ENCODE peak calls at places on chromosomes 7 and 10, in ten cellular contexts. H, Z, O, E, T, U, S, M, C and P are unnamed samples.

GRCh38 chr10:61903184-61903990 is 1.9 kb downstream of the ARID5B start:
- DNase-seq in H (peak; percentile 68), Z (no peak), O (peak; percentile 69), E (no peak), T (no peak), U (no peak), S (peak; percentile 47), M (peak; percentile 70), C (peak; percentile 67), P (peak; percentile 55)

GRCh38 chr7:21371371-21371770 is 56.5 kb upstream of the SP4 start:
- DNase-seq in H (no peak), Z (no peak), O (no peak), E (no peak), T (no peak), U (no peak), S (no peak), M (no peak), C (no peak), P (no peak)

GRCh38 chr7:2853147-2853546 is 9.0 kb upstream of the GNA12 start:
- DNase-seq in H (no peak), Z (no peak), O (no peak), E (no peak), T (no peak), U (no peak), S (no peak), M (no peak), C (no peak), P (no peak)

GRCh38 chr10:133532871-133533270 is 5.7 kb downstream of the CYP2E1 start:
- DNase-seq in H (no peak), Z (no peak), O (no peak), E (no peak), T (no peak), U (no peak), S (no peak), M (no peak), C (no peak), P (no peak)

GRCh38 chr10:113957013-113957412 is 86.7 kb upstream of the ADRB1 start:
- DNase-seq in H (no peak), Z (no peak), O (no peak), E (peak; percentile 36), T (no peak), U (no peak), S (no peak), M (no peak), C (no peak), P (no peak)

GRCh38 chr7:36312064-36312914 is 77.4 kb upstream of the ANLN start:
- DNase-seq in H (peak; percentile 50), Z (peak; percentile 23), O (no peak), E (no peak), T (no peak), U (no peak), S (no peak), M (no peak), C (peak; percentile 37), P (no peak)

GRCh38 chr10:79025113-79025832 is 43.5 kb upstream of the ZMIZ1 start:
- DNase-seq in H (no peak), Z (no peak), O (peak; percentile 25), E (no peak), T (no peak), U (no peak), S (no peak), M (no peak), C (no peak), P (no peak)

GRCh38 chr7:100118388-100119074 is 627 bp downstream of the TAF6 start:
- DNase-seq in H (peak; percentile 33), Z (no peak), O (no peak), E (no peak), T (no peak), U (no peak), S (no peak), M (peak; percentile 75), C (no peak), P (no peak)

GRCh38 chr10:6201511-6201975 is 1.2 kb upstream of the PFKFB3 start:
- DNase-seq in H (peak; percentile 91), Z (no peak), O (peak; percentile 81), E (no peak), T (no peak), U (no peak), S (peak; percentile 72), M (peak; percentile 54), C (peak; percentile 80), P (peak; percentile 73)

GRCh38 chr7:100682228-100682741 is 8.7 kb downstream of the GNB2 start:
- DNase-seq in H (peak; percentile 23), Z (no peak), O (no peak), E (no peak), T (no peak), U (no peak), S (no peak), M (no peak), C (no peak), P (no peak)

GRCh38 chr7:1242601-1243289 is 10.1 kb downstream of the UNCX start:
- DNase-seq in H (no peak), Z (no peak), O (no peak), E (no peak), T (no peak), U (no peak), S (no peak), M (no peak), C (no peak), P (no peak)

GRCh38 chr7:414681-415560 is 104.7 kb downstream of the PDGFA start:
- DNase-seq in H (no peak), Z (no peak), O (no peak), E (no peak), T (no peak), U (no peak), S (no peak), M (no peak), C (no peak), P (no peak)

GRCh38 chr7:32536016-32536415 is 40.7 kb downstream of the AVL9 start:
- DNase-seq in H (no peak), Z (no peak), O (no peak), E (no peak), T (no peak), U (no peak), S (no peak), M (no peak), C (no peak), P (no peak)

GRCh38 chr7:111835066-111835465 is 272.8 kb upstream of the IMMP2L start:
- DNase-seq in H (no peak), Z (no peak), O (no peak), E (peak; percentile 76), T (peak; percentile 11), U (no peak), S (no peak), M (no peak), C (no peak), P (no peak)